ENCODE peak calls at places on chromosomes 4 and X, in four cellular contexts. N is GM12878, P is A549, H is right lobe of liver. M is an unnamed sample. For H3K9me3, the result is how much of the 10 kb centered on the place peaks cover.

GRCh38 chrX:40120838-40121580 is 23.3 kb upstream of the BCOR start:
- ATAC-seq in N (no peak), P (no peak), H (no peak), M (no peak)

GRCh38 chrX:16185725-16186136 is 18.4 kb downstream of the MAGEB17 start:
- ATAC-seq in N (peak), P (peak), H (peak), M (no peak)

GRCh38 chrX:19776753-19777152 is 110.6 kb downstream of the SH3KBP1 start:
- ATAC-seq in N (peak), P (no peak), H (no peak), M (no peak)

GRCh38 chr4:144948421-144948820 is 149.6 kb downstream of the ANAPC10 start:
- ATAC-seq in N (no peak), P (no peak), H (no peak), M (no peak)

GRCh38 chr4:108078024-108078733 is 88.5 kb downstream of the HADH start:
- ATAC-seq in N (no peak), P (no peak), H (no peak), M (no peak)

GRCh38 chr4:2765832-2766526 is 9.8 kb upstream of the TNIP2 start:
- ATAC-seq in N (no peak), P (no peak), H (no peak), M (no peak)

GRCh38 chr4:55125087-55125721 is at the start of gene KDR:
- ATAC-seq in N (no peak), P (peak), H (peak), M (peak)

GRCh38 chr4:61180405-61180804 is 19.7 kb upstream of the ADGRL3 start:
- ATAC-seq in N (no peak), P (no peak), H (no peak), M (no peak)

GRCh38 chrX:133403984-133404383 is 11.3 kb downstream of the GPC4 start:
- ATAC-seq in N (peak), P (no peak), H (no peak), M (no peak)

GRCh38 chrX:49176421-49177326 is 5.0 kb downstream of the PLP2 start:
- ATAC-seq in N (no peak), P (peak), H (peak), M (no peak)

GRCh38 chr4:8089862-8090261 is 68.8 kb downstream of the ABLIM2 start:
- ATAC-seq in N (no peak), P (no peak), H (no peak), M (peak)

GRCh38 chr4:91909963-91910362 is 393.8 kb upstream of the GRID2 start:
- ATAC-seq in N (peak), P (no peak), H (no peak), M (no peak)

GRCh38 chr4:18021470-18021719 is 160 bp downstream of the LCORL start:
- ATAC-seq in N (peak), P (peak), H (peak), M (no peak)

GRCh38 chr4:7978907-7979651 is 39.4 kb upstream of the AFAP1 start:
- ATAC-seq in N (no peak), P (no peak), H (no peak), M (no peak)

GRCh38 chr4:40536032-40536431 is 93.6 kb downstream of the RBM47 start:
- ATAC-seq in N (peak), P (no peak), H (no peak), M (no peak)

GRCh38 chrX:103396186-103396585 is 19.8 kb downstream of the BEX3 start:
- ATAC-seq in N (no peak), P (no peak), H (no peak), M (no peak)

GRCh38 chr4:56426273-56426672 is 9.1 kb downstream of the PPAT start:
- ATAC-seq in N (peak), P (no peak), H (no peak), M (no peak)

GRCh38 chr4:183797445-183798248 is 107.5 kb upstream of the STOX2 start:
- ATAC-seq in N (peak), P (peak), H (peak), M (peak)

GRCh38 chr4:10226756-10227155 is 110.2 kb upstream of the WDR1 start:
- ATAC-seq in N (no peak), P (no peak), H (no peak), M (no peak)

GRCh38 chr4:40246938-40247337 is 50.1 kb downstream of the RHOH start:
- ATAC-seq in N (peak), P (no peak), H (no peak), M (no peak)

GRCh38 chrX:32868524-32868895 is 342.8 kb downstream of the DMD start:
- ATAC-seq in N (no peak), P (no peak), H (peak), M (no peak)

GRCh38 chrX:77442728-77443127 is 4.5 kb upstream of the FGF16 start:
- ATAC-seq in N (no peak), P (peak), H (no peak), M (peak)

GRCh38 chr4:118968006-118968405 is 79.4 kb downstream of the SYNPO2 start:
- ATAC-seq in N (peak), P (no peak), H (peak), M (peak)

GRCh38 chr4:2861631-2862436 is 18.2 kb downstream of the ADD1 start:
- ATAC-seq in N (peak), P (no peak), H (no peak), M (no peak)

GRCh38 chr4:127604949-127605709 is 27.6 kb upstream of the INTU start:
- ATAC-seq in N (peak), P (peak), H (peak), M (no peak)

GRCh38 chr4:143391895-143392294 is 55.2 kb downstream of the GAB1 start:
- ATAC-seq in N (no peak), P (no peak), H (no peak), M (no peak)

GRCh38 chr4:118904935-118905334 is 16.3 kb downstream of the SYNPO2 start:
- ATAC-seq in N (no peak), P (no peak), H (peak), M (peak)

GRCh38 chr4:40583850-40584439 is 45.7 kb downstream of the RBM47 start:
- ATAC-seq in N (no peak), P (peak), H (no peak), M (no peak)

GRCh38 chr4:17204908-17205307 is 306.5 kb upstream of the LDB2 start:
- ATAC-seq in N (no peak), P (no peak), H (peak), M (no peak)

GRCh38 chrX:56729152-56729557 is at the start of gene NBDY:
- ATAC-seq in N (peak), P (peak), H (peak), M (peak)

GRCh38 chr4:106628616-106629606 is 260.3 kb upstream of the GIMD1 start:
- ATAC-seq in N (no peak), P (no peak), H (no peak), M (no peak)

GRCh38 chrX:141142946-141143345 is 34.0 kb downstream of the LDOC1 start:
- ATAC-seq in N (no peak), P (no peak), H (no peak), M (no peak)

GRCh38 chr4:88357262-88357661 is 21.4 kb upstream of the HERC6 start:
- ATAC-seq in N (no peak), P (no peak), H (no peak), M (no peak)

GRCh38 chrX:16665089-16665488 is 15.1 kb downstream of the S100G start:
- ATAC-seq in N (no peak), P (no peak), H (no peak), M (no peak)

GRCh38 chrX:16719334-16720084 is at the start of gene SYAP1:
- ATAC-seq in N (peak), P (peak), H (peak), M (peak)

GRCh38 chr4:47612116-47613023 is 127.3 kb downstream of the ATP10D start:
- ATAC-seq in N (no peak), P (no peak), H (no peak), M (no peak)

GRCh38 chrX:129736491-129736890 is 2.3 kb upstream of the XPNPEP2 start:
- ATAC-seq in N (no peak), P (no peak), H (peak), M (no peak)

GRCh38 chrX:37825225-37825842 is 22.0 kb downstream of the DYNLT3 start:
- ATAC-seq in N (peak), P (peak), H (peak), M (no peak)

GRCh38 chrX:41556958-41557357 is 109.8 kb downstream of the NYX start:
- ATAC-seq in N (peak), P (no peak), H (no peak), M (no peak)

DNA sequence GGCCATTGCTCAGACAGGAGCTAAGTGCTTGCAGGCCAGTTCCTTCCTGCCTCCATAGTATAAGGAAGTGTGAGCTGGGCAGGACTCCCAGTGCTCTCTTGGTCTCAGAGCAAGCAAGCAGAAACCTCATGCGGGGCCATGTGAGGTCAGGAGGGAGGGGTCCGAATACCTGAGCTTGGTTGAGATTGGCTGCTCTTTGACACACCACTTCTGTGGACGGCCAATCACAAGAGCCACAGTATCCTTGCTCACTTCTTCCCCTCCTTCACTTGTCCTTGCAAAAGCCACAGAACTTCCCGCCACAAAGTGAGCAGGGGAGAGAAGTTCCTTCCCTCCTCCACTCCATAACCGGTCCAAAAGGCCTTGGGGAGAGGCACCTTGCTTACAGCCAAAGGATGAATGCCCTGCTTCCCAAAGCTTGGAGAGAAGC is 56.7 kb downstream of the PRPS1 start:
- ATAC-seq in N (peak), P (peak), H (peak), M (peak)
- TF ChIP-seq POLR2A in N (no peak), P (no peak), H (no peak), M (no peak)

DNA sequence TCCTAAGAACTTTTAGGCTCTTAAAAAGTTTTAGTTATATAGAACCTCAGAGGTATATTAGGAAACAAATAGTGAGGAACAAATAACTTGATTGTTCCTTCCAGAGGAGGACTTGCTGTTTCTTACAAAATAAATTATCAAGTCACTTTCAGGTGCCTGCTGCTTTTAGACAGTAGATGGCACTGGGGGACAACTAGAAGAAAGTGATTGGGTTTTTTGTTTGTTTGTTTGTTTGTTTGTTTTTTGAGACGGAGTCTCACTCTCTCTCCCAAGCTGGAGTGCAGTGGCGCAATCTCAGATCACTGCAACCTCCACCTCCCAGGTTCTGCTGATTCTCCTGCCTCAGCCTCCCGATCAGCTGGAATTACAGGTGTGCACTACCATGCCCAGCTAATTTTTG is 35.4 kb upstream of the CDKL5 start:
- ATAC-seq in N (peak), P (peak), H (no peak), M (no peak)
- H3K9me3 ChIP-seq in N (under half), P (under half), H (under half), M (under half)

DNA sequence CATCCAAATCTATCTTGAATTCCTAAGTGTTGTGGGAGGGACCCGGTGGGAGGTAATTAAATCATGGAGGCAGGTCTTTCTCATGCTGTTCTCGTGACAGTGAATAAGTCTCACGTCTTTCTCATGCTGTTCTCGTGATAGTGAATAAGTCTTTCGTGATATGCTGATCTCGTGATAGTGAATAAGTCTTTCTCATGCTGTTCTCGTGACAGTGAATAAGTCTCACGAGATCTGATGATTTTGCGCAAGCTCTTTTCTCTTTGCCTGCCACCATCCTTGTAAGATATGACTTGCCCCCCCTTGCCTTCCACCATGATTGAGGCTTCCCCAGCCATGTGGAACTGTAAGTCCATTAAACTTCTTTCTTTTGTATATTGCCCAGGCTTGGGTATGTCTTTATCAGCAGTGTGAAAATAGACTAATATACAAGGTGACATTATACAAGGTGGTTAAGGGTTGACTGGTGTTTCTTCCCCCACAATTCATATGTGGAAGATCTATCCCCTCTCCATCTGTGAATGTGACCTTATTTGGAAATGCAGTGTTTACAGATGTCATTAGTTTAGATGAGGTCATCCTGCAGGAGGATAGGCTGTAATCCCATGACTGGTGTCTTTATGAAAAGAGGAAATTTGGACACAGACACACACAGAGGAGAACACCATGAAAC is 27.6 kb downstream of the ARSD start:
- ATAC-seq in N (no peak), P (peak), H (peak), M (no peak)
- TF ChIP-seq POLR2A in N (no peak), P (no peak), H (peak), M (no peak)

DNA sequence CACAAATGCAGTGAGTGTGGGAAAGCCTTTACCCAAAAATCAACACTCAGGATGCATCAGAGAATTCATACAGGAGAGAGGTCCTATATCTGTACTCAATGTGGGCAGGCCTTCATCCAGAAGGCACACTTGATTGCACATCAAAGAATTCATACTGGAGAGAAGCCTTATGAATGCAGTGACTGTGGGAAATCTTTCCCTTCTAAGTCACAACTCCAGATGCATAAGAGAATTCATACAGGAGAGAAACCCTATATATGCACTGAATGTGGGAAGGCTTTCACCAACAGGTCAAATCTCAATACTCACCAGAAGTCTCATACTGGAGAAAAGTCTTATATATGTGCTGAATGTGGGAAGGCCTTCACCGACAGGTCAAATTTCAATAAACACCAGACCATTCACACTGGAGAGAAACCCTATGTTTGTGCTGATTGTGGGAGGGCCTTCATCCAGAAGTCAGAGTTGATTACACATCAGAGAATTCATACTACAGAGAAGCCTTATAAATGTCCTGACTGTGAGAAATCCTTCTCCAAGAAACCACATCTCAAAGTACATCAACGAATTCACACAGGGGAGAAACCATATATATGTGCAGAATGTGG is 79.3 kb downstream of the ZNF81 start:
- ATAC-seq in N (no peak), P (no peak), H (no peak), M (no peak)
- H3K9me3 ChIP-seq in N (under half), P (half or more), H (under half), M (under half)

GRCh38 chr4:158810487-158811215 is 41.8 kb downstream of the FNIP2 start:
- ATAC-seq in N (peak), P (peak), H (peak), M (peak)
- TF ChIP-seq POLR2A in N (no peak), P (no peak), H (peak), M (no peak)

GRCh38 chrX:332496-332860 is 13.9 kb upstream of the GTPBP6 start:
- ATAC-seq in N (no peak), P (no peak), H (no peak), M (no peak)
- H3K9me3 ChIP-seq in N (under half), P (under half), H (under half), M (under half)

M was measured in gastroesophageal sphincter.